ENCODE peak calls at places on chromosomes 7 and 10, in four cellular contexts. I, P, W and V are unnamed samples.
A peak's percentile ranks its signal among the peaks of the same experiment; 100 is the strongest.

GRCh38 chr7:116706668-116707126 is 34.7 kb downstream of the MET start:
- DNase-seq in I (no peak), W (no peak), P (no peak), V (no peak)

GRCh38 chr10:122494833-122495232 is 33.5 kb downstream of the HTRA1 start:
- DNase-seq in W (no peak), I (no peak), P (no peak), V (peak; percentile 14)

GRCh38 chr7:44645696-44646095 is 39.3 kb downstream of the OGDH start:
- DNase-seq in W (no peak), I (no peak), P (no peak), V (no peak)

GRCh38 chr7:157140118-157140905 is 1.6 kb downstream of the UBE3C start:
- DNase-seq in I (no peak), W (no peak), P (no peak), V (no peak)

GRCh38 chr7:103373866-103374643 is 26.6 kb downstream of the PSMC2 start:
- DNase-seq in W (no peak), P (no peak), I (no peak), V (no peak)

GRCh38 chr10:103069453-103070331 is 123.4 kb downstream of the NT5C2 start:
- DNase-seq in P (peak; percentile 80), W (peak; percentile 41), I (peak; percentile 77), V (peak; percentile 69)

GRCh38 chr10:86363833-86364511 is 2.6 kb downstream of the GRID1 start:
- DNase-seq in I (no peak), W (no peak), P (peak; percentile 15), V (no peak)

GRCh38 chr10:22693371-22693784 is 21.0 kb downstream of the PIP4K2A start:
- DNase-seq in W (no peak), P (no peak), I (no peak), V (peak; percentile 42)

GRCh38 chr7:156167417-156167807 is 355.1 kb upstream of the SHH start:
- DNase-seq in P (no peak), I (no peak), W (no peak), V (no peak)

GRCh38 chr7:99106869-99107268 is 37.0 kb downstream of the SMURF1 start:
- DNase-seq in P (no peak), W (no peak), I (no peak), V (no peak)

GRCh38 chr7:71801996-71802395 is 610.1 kb downstream of the CALN1 start:
- DNase-seq in I (no peak), P (no peak), W (no peak), V (no peak)

GRCh38 chr7:47391726-47392125 is 190.2 kb downstream of the TNS3 start:
- DNase-seq in W (no peak), P (no peak), I (no peak), V (no peak)

GRCh38 chr10:114486938-114487814 is 82.9 kb upstream of the AFAP1L2 start:
- DNase-seq in P (no peak), W (peak; percentile 32), I (peak; percentile 19), V (no peak)

GRCh38 chr7:77421273-77421672 is 5.1 kb upstream of the GSAP start:
- DNase-seq in P (no peak), W (no peak), I (no peak), V (no peak)

GRCh38 chr10:120507175-120507574 is 50.1 kb downstream of the PLPP4 start:
- DNase-seq in I (no peak), W (no peak), P (no peak), V (no peak)

GRCh38 chr7:100837099-100837836 is 9.9 kb upstream of the EPHB4 start:
- DNase-seq in I (peak; percentile 83), P (peak; percentile 93), W (no peak), V (peak; percentile 84)

DNA sequence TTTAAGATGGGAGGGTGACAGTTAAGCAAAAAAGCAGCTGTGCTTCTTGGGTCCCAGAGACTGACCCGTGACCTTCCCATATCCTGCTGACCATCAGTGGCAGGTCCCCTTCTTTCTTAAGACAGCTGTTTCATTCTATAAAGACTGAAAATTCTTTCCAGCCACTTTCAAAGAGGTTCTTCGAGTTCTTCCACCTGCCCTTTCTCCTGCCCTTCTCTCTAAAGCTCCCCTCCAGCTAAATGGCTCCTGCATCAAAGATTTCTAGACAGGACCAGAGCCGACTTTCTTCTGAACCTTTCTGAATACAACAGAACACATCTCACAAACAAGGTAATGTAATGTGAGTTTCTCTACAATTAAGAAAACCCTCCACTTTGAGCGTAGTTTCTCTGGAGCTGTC is 180.8 kb downstream of the SFMBT2 start:
- DNase-seq in I (no peak), W (no peak), P (no peak), V (no peak)
- TF ChIP-seq ELF4 in I (no peak), W (no peak), P (no peak), V (no peak)

GRCh38 chr7:123296965-123297364 is 97.2 kb upstream of the SLC13A1 start:
- DNase-seq in W (no peak), I (no peak), P (no peak), V (no peak)
- TF ChIP-seq ELF4 in W (no peak), I (no peak), P (no peak), V (no peak)

GRCh38 chr7:37016073-37016878 is 292.0 kb upstream of the AOAH start:
- DNase-seq in I (no peak), P (no peak), W (peak; percentile 77), V (no peak)

GRCh38 chr7:37018954-37019353 is 294.7 kb upstream of the AOAH start:
- DNase-seq in P (no peak), I (no peak), W (no peak), V (no peak)

GRCh38 chr7:37011151-37011890 is 287.0 kb upstream of the AOAH start:
- DNase-seq in I (no peak), P (no peak), W (no peak), V (no peak)

DNA sequence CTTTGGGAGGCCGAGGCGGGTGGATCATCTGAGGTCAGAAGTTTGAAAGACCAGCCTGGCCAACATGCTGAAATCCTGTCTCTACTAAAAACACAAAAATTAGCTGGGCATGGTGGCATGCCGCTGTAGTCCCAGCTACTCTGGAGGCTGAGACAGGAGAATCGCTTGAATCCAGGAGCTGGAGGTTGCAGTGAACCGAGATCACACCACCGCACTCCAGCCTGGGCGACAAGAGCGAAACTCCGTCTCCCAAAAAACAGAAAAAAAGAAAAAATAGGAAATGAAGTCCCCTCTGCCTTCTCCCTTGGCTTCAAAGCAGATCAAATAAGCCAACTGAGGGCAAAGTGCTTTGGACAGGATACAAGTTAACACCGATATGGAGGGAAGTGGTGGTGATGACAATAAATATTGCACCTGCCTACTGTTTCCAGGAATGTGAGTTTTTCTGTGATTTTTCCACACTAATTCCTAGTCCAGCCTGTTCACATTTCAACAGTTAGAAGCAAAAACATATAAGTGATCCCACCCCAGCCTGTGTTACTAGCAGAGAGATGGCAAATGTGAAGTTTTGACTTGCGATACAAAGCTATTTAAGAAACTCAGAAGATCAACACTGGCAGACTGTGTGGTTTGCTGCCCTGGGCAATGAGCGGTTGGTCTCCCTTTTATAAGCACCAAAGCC is 291.2 kb upstream of the AOAH start:
- DNase-seq in P (no peak), W (peak; percentile 46), I (no peak), V (no peak)
- TF ChIP-seq ELF4 in P (no peak), W (no peak), I (no peak), V (no peak)

DNA sequence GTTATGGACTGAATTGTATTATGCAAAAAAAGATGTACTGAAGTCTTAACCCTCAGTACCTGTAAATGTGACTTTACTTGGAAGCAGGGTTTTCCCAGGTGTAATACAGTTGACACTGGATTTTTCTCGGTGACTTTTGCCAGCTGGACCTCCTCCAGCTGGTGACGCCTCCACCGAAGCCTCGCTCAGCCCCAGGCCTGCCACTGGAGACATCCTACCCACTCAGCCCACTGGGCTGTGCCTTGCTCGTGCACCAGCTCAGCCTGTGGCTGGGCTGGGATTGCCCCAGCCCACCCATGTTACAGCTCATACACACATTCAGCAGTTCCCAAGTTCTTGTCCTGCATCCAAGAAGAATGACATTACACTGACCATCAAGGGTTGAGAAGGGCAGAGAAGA is 42.4 kb upstream of the GPR22 start:
- DNase-seq in P (no peak), W (no peak), I (no peak), V (no peak)
- TF ChIP-seq ELF4 in P (no peak), W (no peak), I (no peak), V (no peak)

DNA sequence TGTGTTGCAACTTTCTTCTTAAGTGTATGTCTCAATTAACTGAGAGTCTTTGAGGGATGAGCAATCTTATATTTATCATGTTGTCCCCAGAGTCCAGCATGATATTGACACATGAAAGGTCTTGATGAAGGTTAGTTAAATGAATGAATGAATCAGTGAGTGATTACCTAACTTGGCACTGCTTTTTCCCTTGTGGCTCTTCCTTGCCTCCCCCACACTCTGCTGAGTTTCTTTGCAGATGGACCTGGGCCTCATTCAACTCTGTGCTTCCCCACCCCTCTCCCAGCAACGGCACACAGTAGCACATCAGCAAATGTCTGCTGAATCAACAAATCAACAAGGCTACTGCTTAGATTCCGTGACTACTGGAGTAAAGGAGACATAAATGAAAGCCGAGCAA is 235.1 kb upstream of the CXCL12 start:
- DNase-seq in I (no peak), W (no peak), P (no peak), V (no peak)
- TF ChIP-seq ELF4 in I (no peak), W (no peak), P (no peak), V (no peak)

DNA sequence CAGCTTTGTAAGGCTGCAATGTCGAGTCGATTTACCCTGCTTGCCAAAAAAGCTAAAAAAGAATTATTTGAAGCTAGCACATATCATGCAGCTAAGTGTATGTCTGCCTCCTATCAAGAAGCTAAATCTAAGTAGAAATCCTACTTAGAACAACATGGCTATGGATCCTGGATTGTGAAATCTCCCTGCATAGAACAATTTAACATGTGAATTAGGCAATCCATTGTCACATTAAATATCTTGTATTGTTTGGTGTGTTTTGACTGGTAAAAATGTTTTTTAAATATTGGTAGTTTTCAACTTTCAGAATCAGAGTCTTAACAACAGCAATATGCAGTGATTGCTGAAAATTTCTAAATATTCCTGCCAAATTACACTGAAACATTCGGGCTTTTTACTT is 73.3 kb downstream of the SKIDA1 start:
- DNase-seq in I (no peak), P (no peak), W (no peak), V (no peak)
- TF ChIP-seq ELF4 in I (no peak), P (no peak), W (no peak), V (no peak)

GRCh38 chr7:123455965-123456364 is 78.4 kb downstream of the IQUB start:
- DNase-seq in W (no peak), P (no peak), I (no peak), V (no peak)
- TF ChIP-seq ELF4 in W (no peak), P (no peak), I (no peak), V (no peak)

GRCh38 chr10:100886099-100886498 is 26.7 kb upstream of the SLF2 start:
- DNase-seq in P (no peak), I (no peak), W (no peak), V (no peak)
- TF ChIP-seq ELF4 in P (no peak), I (no peak), W (no peak), V (no peak)